ENCODE peak calls at places on chromosome 20, in five cellular contexts. O, R, F, T and G are unnamed samples.
A peak's percentile ranks its signal among the peaks of the same experiment; 100 is the strongest.

GRCh38 chr20:51482836-51483235 is 59.7 kb downstream of the NFATC2 start:
- DNase-seq in O (no peak), R (no peak), F (no peak), T (no peak), G (no peak)

GRCh38 chr20:45911486-45912343 is at the start of gene PLTP:
- DNase-seq in O (peak; percentile 82), R (peak; percentile 57), F (peak; percentile 85), T (peak; percentile 78), G (peak; percentile 80)

GRCh38 chr20:24673678-24674570 is 204.5 kb downstream of the SYNDIG1 start:
- DNase-seq in O (no peak), R (peak; percentile 75), F (peak; percentile 6), T (no peak), G (no peak)

GRCh38 chr20:44780226-44780625 is 30.1 kb downstream of the RIMS4 start:
- DNase-seq in O (peak; percentile 69), R (peak; percentile 55), F (peak; percentile 57), T (peak; percentile 72), G (peak; percentile 61)

GRCh38 chr20:41329435-41330342 is 10.9 kb upstream of the LPIN3 start:
- DNase-seq in O (peak; percentile 80), R (peak; percentile 99), F (peak; percentile 99), T (no peak), G (no peak)

GRCh38 chr20:3406481-3407425 is 716 bp downstream of the DNAAF9 start:
- DNase-seq in O (peak; percentile 49), R (peak; percentile 40), F (peak; percentile 73), T (peak; percentile 35), G (peak; percentile 37)

GRCh38 chr20:23229989-23230388 is 120.6 kb upstream of the NXT1 start:
- DNase-seq in O (no peak), R (no peak), F (no peak), T (no peak), G (no peak)

GRCh38 chr20:60630609-60631008 is 621.5 kb upstream of the CDH4 start:
- DNase-seq in O (no peak), R (no peak), F (no peak), T (peak; percentile 56), G (no peak)

GRCh38 chr20:63394069-63394468 is 32.9 kb upstream of the CHRNA4 start:
- DNase-seq in O (peak; percentile 42), R (no peak), F (no peak), T (no peak), G (peak; percentile 78)

GRCh38 chr20:25220021-25220730 is 24.7 kb downstream of the ENTPD6 start:
- DNase-seq in O (no peak), R (no peak), F (no peak), T (no peak), G (no peak)

GRCh38 chr20:62728028-62728780 is 19.6 kb downstream of the NTSR1 start:
- DNase-seq in O (no peak), R (no peak), F (no peak), T (no peak), G (no peak)

GRCh38 chr20:7673841-7674240 is 266.4 kb downstream of the HAO1 start:
- DNase-seq in O (no peak), R (no peak), F (peak; percentile 45), T (no peak), G (no peak)

GRCh38 chr20:56582557-56582956 is 46.5 kb upstream of the TFAP2C start:
- DNase-seq in O (no peak), R (no peak), F (no peak), T (no peak), G (no peak)

GRCh38 chr20:54648421-54649142 is 173.2 kb downstream of the DOK5 start:
- DNase-seq in O (no peak), R (no peak), F (no peak), T (no peak), G (no peak)

GRCh38 chr20:15240801-15241200 is 903.4 kb upstream of the FLRT3 start:
- DNase-seq in O (no peak), R (no peak), F (no peak), T (no peak), G (no peak)

GRCh38 chr20:12581644-12582350 is 427.0 kb upstream of the SPTLC3 start:
- DNase-seq in O (no peak), R (no peak), F (no peak), T (no peak), G (no peak)

GRCh38 chr20:20413801-20414200 is 45.9 kb downstream of the INSM1 start:
- DNase-seq in O (peak; percentile 37), R (no peak), F (no peak), T (no peak), G (no peak)

GRCh38 chr20:2217857-2218529 is 77.8 kb upstream of the TGM3 start:
- DNase-seq in O (no peak), R (no peak), F (no peak), T (no peak), G (no peak)

GRCh38 chr20:19137641-19138040 is 74.8 kb upstream of the SLC24A3 start:
- DNase-seq in O (no peak), R (no peak), F (no peak), T (no peak), G (no peak)

GRCh38 chr20:61544910-61545889 is 293.1 kb downstream of the CDH4 start:
- DNase-seq in O (no peak), R (no peak), F (no peak), T (no peak), G (no peak)

GRCh38 chr20:62064788-62065668 is 653 bp downstream of the TAF4 start:
- DNase-seq in O (no peak), R (no peak), F (no peak), T (no peak), G (no peak)

GRCh38 chr20:62427172-62428007 is at the start of gene RBBP8NL:
- DNase-seq in O (peak; percentile 94), R (no peak), F (no peak), T (no peak), G (peak; percentile 93)

GRCh38 chr20:5056801-5057599 is 55.7 kb upstream of the SLC23A2 start:
- DNase-seq in O (peak; percentile 48), R (peak; percentile 46), F (peak; percentile 16), T (no peak), G (peak; percentile 61)

GRCh38 chr20:59075934-59076508 is 33.4 kb upstream of the PRELID3B start:
- DNase-seq in O (no peak), R (no peak), F (no peak), T (no peak), G (no peak)

GRCh38 chr20:19427480-19427879 is 215.0 kb downstream of the SLC24A3 start:
- DNase-seq in O (peak; percentile 43), R (no peak), F (no peak), T (no peak), G (no peak)

GRCh38 chr20:45113865-45114264 is 1.1 kb downstream of the WFDC5 start:
- DNase-seq in O (no peak), R (no peak), F (no peak), T (no peak), G (no peak)

GRCh38 chr20:34515484-34516037 is 661 bp upstream of the DYNLRB1 start:
- DNase-seq in O (peak; percentile 95), R (peak; percentile 47), F (peak; percentile 65), T (peak; percentile 46), G (peak; percentile 92)

DNA sequence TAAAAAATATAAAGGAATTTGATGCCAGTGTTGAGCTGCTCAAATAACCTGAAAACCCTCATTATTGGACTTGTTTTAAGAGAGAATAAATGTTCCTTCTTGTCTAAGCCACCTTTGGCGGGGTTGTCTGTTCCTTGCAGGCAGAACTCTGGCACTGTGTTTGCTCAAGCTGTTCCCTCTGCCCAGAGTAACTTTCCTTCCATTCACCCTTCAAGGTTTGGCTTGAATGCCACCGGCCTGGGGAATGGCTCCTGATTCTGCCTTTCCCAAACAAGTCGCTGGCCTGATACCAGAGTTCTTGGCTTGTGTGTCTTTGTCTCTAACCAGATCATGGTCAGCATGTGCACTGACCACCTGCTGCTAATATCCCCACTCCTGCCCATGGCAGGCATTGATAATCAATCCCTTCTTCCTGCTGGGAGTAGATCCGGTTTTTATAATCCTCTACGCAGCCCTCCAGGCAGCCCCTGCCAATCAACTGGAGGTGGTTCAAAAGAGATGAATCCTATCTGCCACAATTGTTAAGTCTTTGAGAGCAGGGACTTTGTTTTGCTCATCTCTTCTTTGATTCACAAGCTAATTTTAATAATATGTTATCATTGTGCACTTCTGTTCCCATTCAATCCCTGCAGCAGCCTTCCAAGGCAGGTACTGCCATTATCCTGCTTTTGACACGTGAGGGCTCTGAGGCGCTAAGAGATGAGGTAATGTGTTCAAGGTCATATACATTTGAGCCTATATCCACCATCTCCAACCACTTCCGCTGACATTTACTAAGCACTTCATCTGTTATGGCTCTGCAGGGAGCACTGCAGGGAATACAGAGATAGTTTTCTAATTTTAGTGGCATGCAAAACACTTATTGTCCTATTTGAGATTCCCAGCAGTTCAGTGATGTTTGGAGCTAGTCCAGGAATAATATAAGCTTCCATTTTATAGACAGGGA is 3.1 kb upstream of the CCM2L start:
- DNase-seq in O (peak; percentile 27), R (no peak), F (no peak), T (no peak), G (no peak)
- H3K4ac ChIP-seq in O (peak overlapping the region; percentile 56), R (no peak overlapping the region), F (no peak overlapping the region), T (no peak overlapping the region), G (no peak overlapping the region)

GRCh38 chr20:47368301-47368700 is 11.8 kb upstream of the ZMYND8 start:
- DNase-seq in O (no peak), R (no peak), F (no peak), T (no peak), G (no peak)
- H3K4ac ChIP-seq in O (no peak overlapping the region), R (no peak overlapping the region), F (no peak overlapping the region), T (no peak overlapping the region), G (no peak overlapping the region)

DNA sequence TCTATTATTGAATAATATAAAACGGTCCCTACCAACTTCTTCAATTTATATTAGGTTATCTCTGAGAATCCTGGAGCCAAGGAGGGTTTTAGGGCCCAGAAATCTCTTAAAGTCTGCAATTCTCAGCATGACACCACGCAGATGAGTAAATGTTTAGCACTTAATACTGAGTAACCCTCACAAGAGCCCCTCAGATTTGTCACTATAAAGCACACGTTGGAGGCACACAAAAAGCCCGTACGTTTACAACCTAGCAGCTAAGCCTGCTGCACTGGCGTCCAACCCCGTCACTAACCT is 1.2 kb downstream of the CPNE1 start:
- DNase-seq in O (no peak), R (peak; percentile 19), F (no peak), T (no peak), G (no peak)
- H3K4ac ChIP-seq in O (no peak overlapping the region), R (peak overlapping the region; percentile 98), F (no peak overlapping the region), T (no peak overlapping the region), G (no peak overlapping the region)

GRCh38 chr20:49674383-49675352 is 39.0 kb downstream of the B4GALT5 start:
- DNase-seq in O (peak; percentile 59), R (peak; percentile 30), F (no peak), T (no peak), G (no peak)

GRCh38 chr20:49675368-49676151 is 38.1 kb downstream of the B4GALT5 start:
- DNase-seq in O (no peak), R (no peak), F (no peak), T (no peak), G (no peak)

GRCh38 chr20:49671429-49671828 is 42.2 kb downstream of the B4GALT5 start:
- DNase-seq in O (no peak), R (no peak), F (no peak), T (no peak), G (no peak)

GRCh38 chr20:49669601-49670189 is 44.0 kb downstream of the B4GALT5 start:
- DNase-seq in O (no peak), R (no peak), F (no peak), T (no peak), G (no peak)

GRCh38 chr20:49672109-49672681 is 41.5 kb downstream of the B4GALT5 start:
- DNase-seq in O (no peak), R (no peak), F (no peak), T (no peak), G (no peak)
- H3K4ac ChIP-seq in O (no peak overlapping the region), R (no peak overlapping the region), F (no peak overlapping the region), T (no peak overlapping the region), G (no peak overlapping the region)

GRCh38 chr20:32472581-32473207 is 112.4 kb downstream of the NOL4L start:
- DNase-seq in O (no peak), R (no peak), F (no peak), T (no peak), G (no peak)
- H3K4ac ChIP-seq in O (no peak overlapping the region), R (peak overlapping the region; percentile 9), F (peak overlapping the region; percentile 96), T (peak overlapping the region; percentile 77), G (no peak overlapping the region)